ENCODE peak calls at places on chromosomes 2 and 18, in nine cellular contexts. T is fibroblast of lung, N is cardiac fibroblast, Y is fibroblast of pulmonary artery, L is nephron progenitor cell, U is heart right ventricle, V is IMR-90, F is AG09319, B is pancreas. C is an unnamed sample.

GRCh38 chr18:74286106-74286856 is 5.5 kb downstream of the CYB5A start:
- DNase-seq in T (peak; percentile 14), N (peak; percentile 45), Y (peak; percentile 32), L (no peak), U (no peak), V (peak; percentile 19), F (no peak), B (no peak), C (peak; percentile 37)

GRCh38 chr2:118272391-118272790 is 184.1 kb downstream of the INSIG2 start:
- DNase-seq in T (no peak), N (no peak), Y (no peak), L (no peak), U (no peak), V (no peak), F (no peak), B (no peak), C (no peak)

GRCh38 chr18:2901405-2901989 is 54.7 kb downstream of the EMILIN2 start:
- DNase-seq in T (peak; percentile 73), N (no peak), Y (no peak), L (no peak), U (no peak), V (peak; percentile 22), F (peak; percentile 47), B (no peak), C (no peak)

GRCh38 chr2:222865301-222865700 is 4.5 kb downstream of the ACSL3 start:
- DNase-seq in T (no peak), N (no peak), Y (no peak), L (no peak), U (no peak), V (no peak), F (no peak), B (no peak), C (no peak)

GRCh38 chr2:200226652-200227426 is 79.7 kb upstream of the SPATS2L start:
- DNase-seq in T (no peak), N (no peak), Y (no peak), L (no peak), U (peak; percentile 69), V (no peak), F (no peak), B (no peak), C (no peak)

GRCh38 chr2:29518988-29519925 is 402.1 kb downstream of the ALK start:
- DNase-seq in T (peak; percentile 79), N (peak; percentile 87), Y (peak; percentile 71), L (no peak), U (no peak), V (peak; percentile 84), F (peak; percentile 67), B (no peak), C (peak; percentile 91)

GRCh38 chr2:61905372-61906186 is at the start of gene COMMD1:
- DNase-seq in T (peak; percentile 67), N (peak; percentile 75), Y (peak; percentile 74), L (peak; percentile 80), U (peak; percentile 84), V (peak; percentile 60), F (no peak), B (peak; percentile 95), C (peak; percentile 72)

GRCh38 chr18:47174545-47175116 is 1.5 kb downstream of the IER3IP1 start:
- DNase-seq in T (no peak), N (no peak), Y (no peak), L (no peak), U (no peak), V (no peak), F (no peak), B (no peak), C (peak; percentile 18)

GRCh38 chr18:42425025-42425424 is 470.0 kb downstream of the PIK3C3 start:
- DNase-seq in T (no peak), N (peak; percentile 11), Y (no peak), L (no peak), U (no peak), V (no peak), F (no peak), B (no peak), C (no peak)

GRCh38 chr2:63696496-63696895 is 107.7 kb downstream of the MDH1 start:
- DNase-seq in T (no peak), N (peak; percentile 39), Y (no peak), L (no peak), U (no peak), V (peak; percentile 4), F (no peak), B (no peak), C (no peak)

GRCh38 chr2:150339951-150340350 is 147.5 kb downstream of the RND3 start:
- DNase-seq in T (peak; percentile 68), N (no peak), Y (no peak), L (no peak), U (no peak), V (peak; percentile 20), F (peak; percentile 30), B (no peak), C (peak; percentile 15)

GRCh38 chr2:84971799-84972790 is 1.1 kb downstream of the KCMF1 start:
- DNase-seq in T (peak; percentile 34), N (peak; percentile 48), Y (peak; percentile 37), L (peak; percentile 72), U (peak; percentile 42), V (peak; percentile 42), F (no peak), B (peak; percentile 81), C (peak; percentile 52)

GRCh38 chr2:13006829-13007715 is 290.3 kb downstream of the TRIB2 start:
- DNase-seq in T (peak; percentile 78), N (peak; percentile 87), Y (peak; percentile 86), L (peak; percentile 74), U (peak; percentile 79), V (peak; percentile 65), F (peak; percentile 20), B (no peak), C (peak; percentile 87)

GRCh38 chr2:96807127-96807471 is 9.0 kb upstream of the CNNM3 start:
- DNase-seq in T (no peak), N (no peak), Y (no peak), L (no peak), U (no peak), V (no peak), F (no peak), B (no peak), C (no peak)

GRCh38 chr2:156573710-156574109 is 137.5 kb downstream of the GPD2 start:
- DNase-seq in T (no peak), N (no peak), Y (no peak), L (no peak), U (no peak), V (no peak), F (no peak), B (no peak), C (no peak)

GRCh38 chr2:156398176-156398575 is 38.0 kb upstream of the GPD2 start:
- DNase-seq in T (no peak), N (no peak), Y (no peak), L (no peak), U (no peak), V (no peak), F (no peak), B (no peak), C (no peak)

GRCh38 chr2:105432749-105433148 is 33.9 kb upstream of the FHL2 start:
- DNase-seq in T (peak; percentile 56), N (peak; percentile 16), Y (peak; percentile 62), L (no peak), U (no peak), V (peak; percentile 22), F (no peak), B (no peak), C (peak; percentile 61)

GRCh38 chr18:24446953-24447537 is 13.4 kb upstream of the HRH4 start:
- DNase-seq in T (peak; percentile 18), N (peak; percentile 4), Y (no peak), L (no peak), U (no peak), V (no peak), F (no peak), B (no peak), C (peak; percentile 37)

GRCh38 chr18:48580782-48581181 is 42.0 kb downstream of the CTIF start:
- DNase-seq in T (no peak), N (no peak), Y (no peak), L (no peak), U (no peak), V (no peak), F (peak; percentile 12), B (peak; percentile 52), C (no peak)

DNA sequence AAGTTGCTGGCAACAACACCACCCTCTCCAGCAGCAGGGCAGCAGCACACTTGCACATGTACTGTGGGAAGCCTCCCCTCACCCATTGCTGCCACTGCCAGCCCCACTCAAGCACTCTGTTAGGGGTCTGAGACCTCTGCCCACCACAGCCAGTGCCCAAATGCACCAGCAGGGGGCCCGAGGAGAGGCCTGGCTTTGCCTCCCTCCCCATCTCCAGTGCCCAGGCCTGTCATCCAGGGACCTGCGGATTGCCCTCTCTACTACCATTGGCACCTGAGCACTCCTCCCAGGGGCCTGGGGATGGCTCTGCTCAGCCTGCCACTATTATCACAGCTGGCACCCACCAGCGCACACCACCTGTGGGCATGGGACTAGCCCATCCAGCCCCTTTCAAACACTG is 175.7 kb downstream of the PMAIP1 start:
- DNase-seq in T (no peak), N (no peak), Y (no peak), L (no peak), U (no peak), V (no peak), F (no peak), B (no peak), C (no peak)
- TF ChIP-seq CTCF in T (no peak), N (no peak), Y (no peak), L (no peak), U (no peak), V (no peak), F (no peak), B (no peak), C (no peak)

GRCh38 chr2:216274194-216274593 is 98.1 kb downstream of the MARCHF4 start:
- DNase-seq in T (no peak), N (peak; percentile 61), Y (peak; percentile 14), L (no peak), U (no peak), V (peak; percentile 63), F (no peak), B (no peak), C (peak; percentile 15)
- TF ChIP-seq CTCF in T (no peak), N (no peak), Y (no peak), L (no peak), U (no peak), V (no peak), F (peak; percentile 13), B (no peak), C (peak; percentile 7)

DNA sequence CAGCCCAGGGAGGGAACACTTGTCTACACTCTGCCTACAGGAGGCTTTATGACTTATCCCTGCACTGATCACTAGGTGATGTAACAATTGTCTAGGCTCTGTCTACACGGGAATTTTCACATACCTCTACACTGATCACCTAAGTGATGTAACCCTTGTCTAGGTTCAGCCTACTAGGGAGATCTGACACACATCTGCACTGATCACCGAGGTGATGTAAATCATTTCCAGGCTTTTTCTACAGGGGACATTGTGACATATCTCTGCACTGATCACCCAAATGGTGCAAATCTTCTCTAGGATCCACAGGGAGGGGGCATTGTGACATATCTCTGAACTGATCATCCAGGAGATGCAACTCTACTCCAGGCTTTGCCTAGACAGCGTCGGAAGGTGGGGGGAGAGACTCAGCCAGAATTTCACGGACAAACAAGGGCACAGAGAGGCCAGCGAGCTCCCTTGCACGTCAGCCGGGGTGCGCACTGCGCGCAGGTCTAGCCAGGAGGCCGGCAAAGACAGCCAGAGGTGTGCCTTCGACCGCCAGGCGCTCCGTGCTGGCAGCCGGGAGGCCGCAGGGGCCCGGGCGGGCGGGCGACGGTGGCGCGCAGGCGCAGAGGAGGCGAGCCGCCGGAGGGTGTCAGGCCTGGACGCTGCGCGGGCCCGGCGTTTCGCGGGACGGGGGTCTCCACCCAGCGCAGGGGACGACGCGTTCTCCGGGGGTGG is 46.9 kb upstream of the USP14 start:
- DNase-seq in T (peak; percentile 54), N (peak; percentile 26), Y (peak; percentile 57), L (peak; percentile 87), U (peak; percentile 50), V (peak; percentile 40), F (no peak), B (peak; percentile 92), C (peak; percentile 43)
- TF ChIP-seq CTCF in T (no peak), N (no peak), Y (no peak), L (no peak), U (no peak), V (no peak), F (no peak), B (no peak), C (no peak)

GRCh38 chr2:41141146-41141791 is 689.4 kb upstream of the SLC8A1 start:
- DNase-seq in T (no peak), N (no peak), Y (no peak), L (no peak), U (no peak), V (no peak), F (no peak), B (no peak), C (no peak)
- TF ChIP-seq CTCF in T (no peak), N (no peak), Y (no peak), L (no peak), U (no peak), V (no peak), F (no peak), B (no peak), C (no peak)

C was measured in choroid plexus epithelial cell.